ENCODE peak calls at places on chromosomes 1 and 21, in seven cellular contexts. M, T, C, L, F, V and Z are unnamed samples. For H3K4me1, the result is how much of the 10 kb centered on the place peaks cover.

GRCh38 chr1:5410652-5411051 is 581.6 kb downstream of the NPHP4 start:
- DNase-seq in F (no peak), M (no peak), L (no peak), V (no peak), T (no peak), C (no peak), Z (no peak)

GRCh38 chr1:241532173-241532553 is at the start of gene KMO:
- DNase-seq in L (no peak), F (no peak), V (no peak), M (no peak), C (no peak), T (no peak), Z (no peak)

GRCh38 chr1:108114026-108114599 is 86.0 kb downstream of the SLC25A24 start:
- DNase-seq in L (no peak), M (no peak), T (no peak), C (no peak), F (no peak), V (no peak), Z (no peak)

GRCh38 chr1:33348676-33349080 is 27.8 kb upstream of the A3GALT2 start:
- DNase-seq in T (peak), F (no peak), V (no peak), M (no peak), L (no peak), C (no peak), Z (no peak)

GRCh38 chr1:106659490-106660244 is 396.8 kb upstream of the PRMT6 start:
- DNase-seq in T (no peak), L (no peak), C (no peak), V (no peak), F (no peak), M (no peak), Z (no peak)

GRCh38 chr1:79716481-79716880 is 710.0 kb upstream of the ADGRL4 start:
- DNase-seq in L (no peak), F (no peak), V (no peak), M (no peak), T (no peak), C (no peak), Z (no peak)

GRCh38 chr21:35159881-35160280 is 110.8 kb upstream of the RUNX1 start:
- DNase-seq in T (no peak), F (no peak), C (no peak), V (no peak), L (no peak), M (no peak), Z (no peak)

GRCh38 chr1:181083842-181084605 is 4.5 kb upstream of the IER5 start:
- DNase-seq in V (no peak), F (no peak), L (peak), M (no peak), C (peak), T (peak), Z (peak)

GRCh38 chr1:31016868-31017267 is 48.6 kb downstream of the PUM1 start:
- DNase-seq in V (no peak), T (no peak), M (no peak), F (no peak), C (no peak), L (no peak), Z (no peak)

GRCh38 chr1:59043796-59044195 is 253.1 kb upstream of the FGGY start:
- DNase-seq in L (no peak), C (peak), F (no peak), T (no peak), V (no peak), M (no peak), Z (no peak)

GRCh38 chr1:47577310-47578025 is 139.6 kb downstream of the FOXD2 start:
- DNase-seq in L (no peak), C (no peak), M (no peak), T (no peak), V (no peak), F (no peak), Z (no peak)

GRCh38 chr1:207672525-207673130 is 27.7 kb downstream of the CR1L start:
- DNase-seq in T (no peak), V (no peak), F (no peak), L (peak), C (no peak), M (no peak), Z (no peak)

GRCh38 chr1:41799723-41800122 is 119.0 kb downstream of the HIVEP3 start:
- DNase-seq in C (no peak), F (no peak), L (no peak), M (no peak), V (no peak), T (no peak), Z (no peak)

GRCh38 chr1:236575523-236575922 is 28.8 kb downstream of the HEATR1 start:
- DNase-seq in T (no peak), F (no peak), L (no peak), V (no peak), C (no peak), M (no peak), Z (no peak)

GRCh38 chr1:42177551-42177981 is 13.0 kb upstream of the GUCA2A start:
- DNase-seq in C (no peak), V (no peak), T (no peak), F (no peak), L (no peak), M (peak), Z (peak)

GRCh38 chr21:41725421-41726021 is 41.3 kb downstream of the RIPK4 start:
- DNase-seq in L (no peak), T (no peak), C (no peak), M (no peak), V (no peak), F (no peak), Z (no peak)

GRCh38 chr1:163427336-163427735 is 105.6 kb downstream of the NUF2 start:
- DNase-seq in T (no peak), F (no peak), L (no peak), V (no peak), M (no peak), C (no peak), Z (no peak)

GRCh38 chr1:42922687-42923366 is 35.8 kb downstream of the SLC2A1 start:
- DNase-seq in T (peak), L (no peak), M (no peak), V (peak), C (no peak), F (no peak), Z (no peak)

GRCh38 chr1:64856564-64856963 is 109.8 kb downstream of the JAK1 start:
- DNase-seq in C (peak), M (no peak), L (no peak), F (no peak), V (no peak), T (no peak), Z (peak)

GRCh38 chr1:228077565-228078330 is 4.8 kb upstream of the ARF1 start:
- DNase-seq in M (peak), L (peak), T (no peak), F (no peak), C (no peak), V (no peak), Z (no peak)

GRCh38 chr1:186741640-186742039 is 61.4 kb upstream of the PTGS2 start:
- DNase-seq in M (no peak), F (no peak), L (no peak), C (no peak), T (no peak), V (no peak), Z (no peak)
- H3K4me1 ChIP-seq in M (under half), F (under half), L (under half), C (under half), T (under half), V (under half), Z (under half)

GRCh38 chr1:21935891-21936365 is 1.2 kb downstream of the HSPG2 start:
- DNase-seq in L (peak), T (no peak), C (no peak), M (no peak), F (no peak), V (no peak), Z (peak)
- H3K4me3 ChIP-seq in L (peak), T (peak), C (peak), M (peak), F (peak), V (peak), Z (peak)

GRCh38 chr1:203268901-203269653 is 36.2 kb upstream of the BTG2 start:
- DNase-seq in M (peak), T (peak), C (no peak), V (no peak), F (no peak), L (no peak), Z (no peak)

GRCh38 chr1:203267912-203268311 is 37.4 kb upstream of the BTG2 start:
- DNase-seq in C (no peak), T (no peak), L (no peak), F (no peak), M (no peak), V (no peak), Z (no peak)

GRCh38 chr1:203270448-203270847 is 34.9 kb upstream of the BTG2 start:
- DNase-seq in L (no peak), T (no peak), F (no peak), M (peak), V (no peak), C (no peak), Z (no peak)

GRCh38 chr1:203271018-203271743 is 34.1 kb upstream of the BTG2 start:
- DNase-seq in T (peak), F (no peak), L (peak), V (no peak), C (peak), M (peak), Z (peak)

GRCh38 chr1:203269654-203270020 is 35.7 kb upstream of the BTG2 start:
- DNase-seq in F (no peak), M (peak), C (no peak), V (no peak), L (no peak), T (no peak), Z (no peak)
- H3K4me1 ChIP-seq in F (under half), M (under half), C (under half), V (under half), L (under half), T (half or more), Z (under half)

DNA sequence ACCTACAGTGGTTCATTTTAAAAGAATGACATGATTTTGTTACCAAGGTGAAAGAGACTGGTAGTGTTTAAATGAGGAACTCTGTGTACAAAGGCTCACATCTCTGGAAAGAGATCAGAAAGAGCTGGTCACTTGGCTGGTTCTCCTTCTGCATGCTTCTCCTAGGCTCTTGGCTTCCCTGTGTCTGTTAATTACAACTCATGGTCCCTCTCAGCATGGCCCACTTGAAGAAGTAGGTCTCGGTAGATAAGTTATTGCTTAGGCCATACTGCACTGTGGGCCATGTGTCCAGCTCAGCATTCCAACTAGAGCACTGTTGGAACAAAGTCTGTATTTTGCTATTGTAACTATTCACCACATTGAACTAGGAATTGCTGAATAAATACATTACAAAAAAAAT is 91.1 kb downstream of the KIAA0319L start:
- DNase-seq in C (no peak), T (no peak), M (no peak), L (no peak), V (no peak), F (no peak), Z (no peak)
- H3K4me3 ChIP-seq in C (no peak), T (no peak), M (no peak), L (no peak), V (no peak), F (no peak), Z (no peak)

GRCh38 chr1:94537254-94537653 is 4.3 kb downstream of the F3 start:
- DNase-seq in C (no peak), F (no peak), L (no peak), T (no peak), V (no peak), M (no peak), Z (no peak)

GRCh38 chr1:94538243-94538827 is 3.2 kb downstream of the F3 start:
- DNase-seq in M (no peak), L (no peak), T (no peak), C (no peak), V (no peak), F (no peak), Z (no peak)

GRCh38 chr1:94541175-94542087 is at the start of gene F3:
- DNase-seq in C (peak), V (peak), L (peak), T (no peak), F (peak), M (peak), Z (peak)

GRCh38 chr1:94540440-94541174 is 952 bp downstream of the F3 start:
- DNase-seq in F (no peak), T (no peak), M (no peak), C (no peak), V (no peak), L (no peak), Z (no peak)

DNA sequence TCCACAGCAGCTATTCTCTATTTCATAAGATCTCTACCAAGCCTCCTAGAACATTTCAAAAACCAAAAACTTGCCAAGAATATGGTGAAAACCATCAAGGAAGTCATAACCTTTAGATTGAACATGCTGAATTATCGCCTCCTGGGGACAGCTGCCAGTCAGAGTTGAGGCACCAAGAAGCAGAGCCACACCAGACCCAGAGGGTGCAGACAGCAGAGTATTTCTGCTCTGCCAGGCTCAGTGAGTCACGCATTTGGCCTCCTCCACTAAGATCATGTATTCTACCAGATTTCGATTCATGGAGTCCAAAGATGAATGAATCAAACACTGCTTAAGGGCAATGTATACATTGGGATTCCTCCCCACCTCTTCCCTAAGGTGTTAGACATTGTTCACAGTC is 2.1 kb downstream of the F3 start:
- DNase-seq in C (no peak), M (no peak), V (peak), L (no peak), T (no peak), F (no peak), Z (no peak)
- H3K4me1 ChIP-seq in C (under half), M (under half), V (half or more), L (under half), T (under half), F (under half), Z (half or more)

GRCh38 chr1:198655464-198656121 is 16.8 kb downstream of the PTPRC start:
- DNase-seq in C (no peak), M (no peak), F (no peak), L (no peak), T (no peak), V (no peak), Z (no peak)
- H3K4me3 ChIP-seq in C (no peak), M (no peak), F (no peak), L (no peak), T (peak), V (no peak), Z (no peak)

GRCh38 chr1:93749894-93750301 is 68.3 kb upstream of the BCAR3 start:
- DNase-seq in M (no peak), V (no peak), L (peak), T (no peak), F (no peak), C (no peak), Z (no peak)

GRCh38 chr1:93746423-93746822 is 64.8 kb upstream of the BCAR3 start:
- DNase-seq in T (no peak), L (no peak), C (no peak), F (no peak), V (no peak), M (no peak), Z (no peak)

GRCh38 chr1:93751391-93752250 is 70.0 kb upstream of the BCAR3 start:
- DNase-seq in F (no peak), M (no peak), L (no peak), T (no peak), C (no peak), V (no peak), Z (no peak)

GRCh38 chr1:93750946-93751345 is 69.3 kb upstream of the BCAR3 start:
- DNase-seq in F (no peak), L (no peak), T (no peak), V (no peak), M (no peak), C (no peak), Z (no peak)

GRCh38 chr1:93749487-93749886 is 67.8 kb upstream of the BCAR3 start:
- DNase-seq in F (no peak), V (no peak), T (no peak), C (no peak), M (no peak), L (no peak), Z (no peak)
- H3K4me1 ChIP-seq in F (under half), V (under half), T (under half), C (under half), M (under half), L (under half), Z (under half)

GRCh38 chr1:100448371-100448770 is 89.6 kb upstream of the GPR88 start:
- DNase-seq in V (no peak), M (no peak), T (no peak), L (peak), F (no peak), C (peak), Z (no peak)

GRCh38 chr1:100443739-100444571 is 91.6 kb downstream of the CDC14A start:
- DNase-seq in T (peak), L (no peak), F (no peak), M (no peak), C (no peak), V (no peak), Z (no peak)

GRCh38 chr1:100445565-100445964 is 92.4 kb upstream of the GPR88 start:
- DNase-seq in M (no peak), C (no peak), F (no peak), V (no peak), T (peak), L (no peak), Z (no peak)

GRCh38 chr1:100452641-100453040 is 85.3 kb upstream of the GPR88 start:
- DNase-seq in V (no peak), F (no peak), T (peak), L (no peak), C (no peak), M (no peak), Z (no peak)

GRCh38 chr1:100449477-100449876 is 88.5 kb upstream of the GPR88 start:
- DNase-seq in V (no peak), F (no peak), T (no peak), M (no peak), L (no peak), C (no peak), Z (no peak)
- H3K4me3 ChIP-seq in V (no peak), F (no peak), T (no peak), M (no peak), L (no peak), C (no peak), Z (no peak)

GRCh38 chr21:40143822-40144525 is 276.7 kb downstream of the PCP4 start:
- DNase-seq in F (no peak), V (no peak), L (peak), T (no peak), M (no peak), C (no peak), Z (no peak)
- H3K4me1 ChIP-seq in F (under half), V (under half), L (under half), T (under half), M (under half), C (under half), Z (under half)

DNA sequence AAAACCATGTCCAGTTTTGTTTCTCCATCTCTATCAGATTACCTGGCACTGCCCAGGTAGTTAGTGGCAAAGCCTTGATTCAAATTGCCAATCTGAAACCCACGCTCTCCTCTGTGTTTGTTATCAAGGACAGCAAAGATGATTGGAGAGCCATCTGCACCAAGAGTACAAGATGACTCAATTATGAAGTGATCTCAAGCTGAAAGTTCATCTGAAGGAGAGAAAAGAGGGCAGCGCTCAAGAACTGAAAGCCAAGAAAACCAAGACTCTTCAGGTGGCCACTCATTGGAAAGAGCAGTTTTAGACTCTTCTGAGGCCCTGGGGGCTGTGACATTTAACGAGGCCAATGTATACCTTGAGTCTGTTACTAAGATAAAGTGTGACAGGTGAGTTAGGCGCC is 13.8 kb downstream of the RXRG start:
- DNase-seq in M (no peak), C (no peak), L (no peak), V (no peak), F (no peak), T (no peak), Z (no peak)
- H3K4me3 ChIP-seq in M (no peak), C (no peak), L (no peak), V (no peak), F (no peak), T (no peak), Z (no peak)